ENCODE peak calls at places on chromosome 15, in ten cellular contexts. I is OCI-LY7, F is nephron progenitor cell, V is left lung, M is spleen, A is neural progenitor cell, K is HCT116, U is bronchial epithelial cell, E is thoracic aorta, W is astrocyte of the spinal cord. C is an unnamed sample.

GRCh38 chr15:99238849-99239248 is 10.5 kb downstream of the TTC23 start:
- DNase-seq in V (no peak), W (no peak), F (no peak), E (no peak), I (no peak), M (no peak), U (no peak), A (no peak), K (no peak), C (no peak)

GRCh38 chr15:77966540-77967290 is 110.8 kb downstream of the TBC1D2B start:
- DNase-seq in F (peak), M (no peak), U (peak), I (peak), K (peak), V (no peak), E (no peak), A (peak), W (peak), C (peak)

GRCh38 chr15:35719964-35720507 is 174.1 kb upstream of the DPH6 start:
- DNase-seq in A (no peak), M (no peak), F (no peak), W (no peak), I (no peak), U (peak), V (no peak), E (no peak), K (no peak), C (no peak)

GRCh38 chr15:32029862-32030781 is at the start of gene CHRNA7:
- DNase-seq in E (no peak), F (peak), M (peak), A (peak), V (peak), I (peak), U (peak), K (peak), W (peak), C (peak)

GRCh38 chr15:58404722-58405121 is 27.1 kb upstream of the LIPC start:
- DNase-seq in W (no peak), K (no peak), A (no peak), E (no peak), I (no peak), F (no peak), M (no peak), V (no peak), U (no peak), C (no peak)

GRCh38 chr15:28886431-28887343 is 913 bp downstream of the APBA2 start:
- DNase-seq in K (no peak), A (peak), I (no peak), E (no peak), V (no peak), M (no peak), U (no peak), F (no peak), W (no peak), C (no peak)

GRCh38 chr15:57335326-57336118 is 40.8 kb upstream of the CGNL1 start:
- DNase-seq in I (no peak), W (no peak), F (no peak), M (no peak), U (no peak), E (no peak), K (no peak), A (no peak), V (no peak), C (no peak)

GRCh38 chr15:69660658-69661405 is 208.2 kb downstream of the RPLP1 start:
- DNase-seq in I (no peak), F (no peak), A (no peak), U (no peak), K (no peak), W (no peak), V (no peak), E (no peak), M (no peak), C (no peak)

GRCh38 chr15:79682285-79682684 is 214.5 kb downstream of the MTHFS start:
- DNase-seq in F (no peak), K (no peak), W (peak), M (no peak), U (peak), E (no peak), V (no peak), A (no peak), I (no peak), C (no peak)

GRCh38 chr15:101320501-101321052 is 25.5 kb upstream of the SNRPA1 start:
- DNase-seq in W (no peak), A (peak), F (peak), U (peak), M (peak), E (no peak), I (no peak), K (no peak), V (peak), C (no peak)

GRCh38 chr15:69652906-69653305 is 200.3 kb downstream of the RPLP1 start:
- DNase-seq in K (no peak), E (no peak), U (no peak), A (no peak), I (no peak), W (no peak), F (no peak), V (no peak), M (no peak), C (no peak)

GRCh38 chr15:65400760-65401606 is 21.8 kb downstream of the IGDCC4 start:
- DNase-seq in E (no peak), M (peak), W (peak), K (peak), F (peak), V (no peak), U (peak), I (peak), A (peak), C (peak)

GRCh38 chr15:96418146-96418545 is 87.6 kb downstream of the NR2F2 start:
- DNase-seq in V (no peak), A (no peak), U (no peak), W (no peak), F (no peak), M (no peak), E (no peak), K (no peak), I (no peak), C (no peak)

GRCh38 chr15:57785959-57786358 is 79.4 kb downstream of the POLR2M start:
- DNase-seq in K (no peak), W (no peak), M (no peak), V (no peak), U (no peak), E (no peak), A (no peak), F (no peak), I (no peak), C (no peak)

GRCh38 chr15:101189341-101189679 is 62.5 kb downstream of the CHSY1 start:
- DNase-seq in V (no peak), M (no peak), E (no peak), W (no peak), U (no peak), K (no peak), I (no peak), A (no peak), F (no peak), C (no peak)

GRCh38 chr15:78040653-78041244 is 36.8 kb downstream of the TBC1D2B start:
- DNase-seq in A (no peak), K (no peak), V (no peak), E (no peak), I (no peak), F (no peak), M (no peak), W (no peak), U (no peak), C (no peak)

GRCh38 chr15:37014566-37014965 is 85.8 kb downstream of the MEIS2 start:
- DNase-seq in V (no peak), A (peak), K (no peak), U (peak), E (no peak), F (no peak), W (no peak), I (no peak), M (no peak), C (no peak)

GRCh38 chr15:58549013-58549779 is 117.4 kb downstream of the LIPC start:
- DNase-seq in E (no peak), A (no peak), U (no peak), F (no peak), K (no peak), I (no peak), M (no peak), V (no peak), W (no peak), C (no peak)

GRCh38 chr15:74040115-74040850 is 42.1 kb downstream of the GOLGA6A start:
- DNase-seq in W (peak), E (no peak), A (peak), I (no peak), K (no peak), F (no peak), U (peak), M (no peak), V (no peak), C (no peak)

GRCh38 chr15:83698294-83698693 is 44.4 kb downstream of the ADAMTSL3 start:
- DNase-seq in I (no peak), U (peak), A (no peak), F (no peak), M (no peak), W (peak), K (no peak), V (no peak), E (no peak), C (no peak)

GRCh38 chr15:37981781-37982180 is 47.3 kb downstream of the TMCO5A start:
- DNase-seq in M (no peak), F (no peak), W (peak), I (peak), U (peak), K (peak), E (no peak), A (peak), V (no peak), C (no peak)

GRCh38 chr15:29670945-29671307 is 151.3 kb downstream of the TJP1 start:
- DNase-seq in I (no peak), F (no peak), E (no peak), W (peak), K (no peak), U (peak), A (no peak), V (no peak), M (no peak), C (no peak)

GRCh38 chr15:41512512-41513281 is 930 bp downstream of the LTK start:
- DNase-seq in K (no peak), V (peak), F (peak), U (no peak), M (peak), E (no peak), W (no peak), I (no peak), A (peak), C (peak)

GRCh38 chr15:62469874-62470688 is 305.0 kb upstream of the C2CD4B start:
- DNase-seq in I (no peak), E (peak), A (no peak), V (no peak), M (no peak), U (peak), K (peak), W (peak), F (no peak), C (no peak)

GRCh38 chr15:40342421-40343313 is 1.9 kb upstream of the CCDC9B start:
- DNase-seq in M (no peak), U (peak), E (no peak), K (no peak), F (no peak), V (no peak), A (no peak), W (no peak), I (no peak), C (no peak)

GRCh38 chr15:38085931-38086562 is 151.6 kb downstream of the TMCO5A start:
- DNase-seq in K (no peak), I (no peak), A (no peak), W (peak), M (no peak), F (no peak), V (no peak), U (no peak), E (no peak), C (no peak)

DNA sequence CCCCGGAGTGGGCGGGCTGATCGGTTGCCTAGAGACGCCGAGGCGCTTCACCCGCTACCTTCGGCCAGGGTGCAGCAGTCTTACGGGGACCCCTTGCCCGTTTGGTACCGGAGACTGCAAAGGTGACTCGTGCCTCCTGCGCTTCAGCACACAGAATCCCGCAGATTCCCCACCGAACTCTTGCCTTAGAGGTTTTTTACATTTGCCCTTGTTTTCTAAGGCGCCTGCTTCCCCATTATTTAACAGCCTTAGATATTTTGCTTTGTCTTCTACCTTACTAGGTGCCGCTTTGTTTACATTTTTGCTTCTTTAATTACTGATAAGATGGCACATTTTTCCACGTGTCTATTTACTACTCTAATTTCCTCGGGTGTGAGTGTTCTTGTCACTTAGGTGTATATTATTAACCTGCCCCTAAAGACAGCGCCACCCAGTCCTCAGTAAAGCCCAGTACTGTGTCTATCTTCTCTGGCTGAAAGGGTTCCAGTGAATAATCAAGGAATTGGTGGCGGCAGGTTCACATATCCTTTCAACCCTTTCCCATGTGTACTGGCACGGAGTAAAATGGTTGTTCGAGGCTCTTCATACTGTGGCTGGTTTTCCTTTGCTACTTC is 563 bp upstream of the CEP152 start:
- DNase-seq in E (no peak), K (no peak), I (peak), V (no peak), W (no peak), A (peak), F (no peak), U (no peak), M (no peak), C (no peak)
- TF ChIP-seq CTCF in E (no peak), K (no peak), I (peak), V (no peak), W (peak), A (peak), F (no peak), U (no peak), M (no peak), C (no peak)

GRCh38 chr15:64096486-64097431 is 977 bp downstream of the SNX1 start:
- DNase-seq in V (no peak), K (no peak), F (no peak), I (peak), M (no peak), U (peak), E (no peak), A (peak), W (peak), C (no peak)
- TF ChIP-seq CTCF in V (no peak), K (no peak), F (no peak), I (peak), M (no peak), U (peak), E (no peak), A (peak), W (no peak), C (peak)

GRCh38 chr15:66403323-66403722 is 16.6 kb downstream of the MAP2K1 start:
- DNase-seq in E (no peak), U (no peak), F (no peak), M (no peak), W (no peak), K (no peak), A (no peak), I (no peak), V (no peak), C (no peak)

GRCh38 chr15:66399276-66399675 is 12.6 kb downstream of the MAP2K1 start:
- DNase-seq in M (no peak), F (no peak), W (no peak), A (no peak), I (no peak), V (no peak), K (no peak), U (no peak), E (no peak), C (no peak)

GRCh38 chr15:66400351-66400774 is 13.7 kb downstream of the MAP2K1 start:
- DNase-seq in U (peak), M (no peak), I (no peak), V (no peak), E (no peak), A (no peak), F (no peak), K (no peak), W (peak), C (no peak)

GRCh38 chr15:66402885-66403284 is 16.2 kb downstream of the MAP2K1 start:
- DNase-seq in I (no peak), F (no peak), K (no peak), E (no peak), M (no peak), U (no peak), A (no peak), W (no peak), V (no peak), C (no peak)

GRCh38 chr15:66401130-66402021 is 14.7 kb downstream of the MAP2K1 start:
- DNase-seq in U (peak), W (no peak), K (no peak), A (peak), I (peak), M (no peak), F (no peak), V (no peak), E (no peak), C (no peak)
- TF ChIP-seq CTCF in U (no peak), W (no peak), K (no peak), A (peak), I (peak), M (no peak), F (no peak), V (no peak), E (no peak), C (no peak)

DNA sequence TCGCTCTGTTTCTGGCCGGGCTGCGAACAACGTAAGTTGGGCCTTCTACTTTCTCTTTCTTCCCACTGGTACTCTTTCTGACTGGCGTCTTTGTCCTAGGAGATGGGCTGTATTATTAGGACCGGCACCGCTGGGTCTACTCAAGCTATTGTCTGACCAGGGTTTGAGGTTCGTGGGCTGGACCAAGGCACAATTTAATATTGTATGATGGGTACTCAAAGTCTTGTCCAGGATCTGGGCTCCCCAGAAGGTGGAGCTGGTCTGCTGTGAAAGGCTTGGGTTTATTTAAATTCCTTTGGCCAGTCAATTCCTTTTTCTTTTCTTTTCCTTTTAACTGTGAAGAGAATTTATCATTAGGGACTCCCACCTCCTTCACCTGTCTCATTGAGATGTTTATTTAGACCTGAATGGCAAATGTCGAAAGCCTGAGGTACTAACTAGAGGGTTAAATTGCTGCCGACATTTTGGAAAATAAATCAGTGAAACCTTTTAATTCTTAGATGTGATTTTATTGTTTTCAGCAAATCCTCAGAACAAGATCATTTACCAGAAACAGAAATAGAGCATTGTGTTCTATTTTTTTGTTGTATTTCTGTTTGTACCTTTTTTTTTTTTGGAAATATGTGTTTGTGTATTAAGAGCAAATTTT is 410 bp downstream of the LRRC49 start:
- DNase-seq in E (no peak), F (no peak), M (peak), V (no peak), U (peak), K (no peak), W (peak), A (peak), I (no peak), C (no peak)
- TF ChIP-seq CTCF in E (no peak), F (no peak), M (no peak), V (no peak), U (peak), K (peak), W (peak), A (peak), I (peak), C (peak)

DNA sequence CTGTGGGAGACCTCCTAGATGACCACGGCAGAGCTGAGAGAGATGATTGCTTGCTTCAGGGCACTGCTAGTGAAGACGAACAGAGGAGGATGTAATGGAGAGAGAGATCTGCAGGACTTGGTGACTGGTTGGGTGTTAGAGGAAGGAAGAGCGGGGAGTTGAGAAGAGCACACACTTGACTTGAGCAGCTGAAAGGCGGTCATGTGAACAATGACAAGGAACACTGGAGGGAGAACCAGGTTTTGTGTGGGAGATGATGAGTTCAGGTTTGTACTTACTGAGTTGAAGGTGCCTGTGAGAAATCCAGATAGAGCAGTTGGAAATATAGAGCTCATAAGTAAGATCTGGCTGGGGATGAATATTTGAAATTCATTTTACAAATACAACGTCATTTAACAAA is 40.3 kb downstream of the CDAN1 start:
- DNase-seq in W (no peak), I (no peak), M (no peak), V (no peak), A (no peak), F (no peak), U (no peak), K (no peak), E (no peak), C (no peak)
- TF ChIP-seq CTCF in W (no peak), I (no peak), M (no peak), V (no peak), A (no peak), F (no peak), U (no peak), K (no peak), E (no peak), C (no peak)

DNA sequence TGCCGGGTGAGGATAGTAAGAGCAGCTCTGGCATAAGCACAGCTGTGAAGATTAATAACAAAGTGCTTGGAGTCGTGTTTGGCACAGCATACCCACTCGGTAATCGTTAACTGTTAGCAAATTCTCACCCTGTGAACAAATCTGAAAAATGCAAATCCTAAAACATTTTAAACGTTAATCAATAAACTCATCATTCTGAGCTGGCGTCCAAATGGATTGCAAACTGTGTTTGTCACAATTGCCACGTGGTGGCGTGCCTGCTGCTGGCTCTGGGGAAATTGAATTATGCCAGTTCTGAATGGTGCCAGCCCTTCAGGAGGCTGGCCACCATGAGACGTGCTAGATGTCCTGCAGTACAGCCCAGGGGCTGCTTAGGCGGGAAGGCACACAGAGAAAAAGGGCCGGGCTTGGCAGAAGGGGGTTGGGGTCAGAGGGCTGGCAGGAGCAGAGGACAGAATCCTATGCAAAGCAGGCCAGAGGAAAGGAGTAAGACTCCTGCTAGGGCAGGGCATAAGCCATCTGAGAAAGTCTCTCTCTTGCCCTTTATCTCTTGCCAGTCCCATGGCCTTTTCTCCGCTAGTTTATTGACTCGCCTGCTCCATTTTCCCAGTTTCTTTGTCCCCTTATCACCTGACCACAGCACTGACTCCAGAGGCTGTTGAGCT is 22.1 kb upstream of the POLG start:
- DNase-seq in M (peak), V (no peak), A (peak), K (no peak), E (no peak), F (no peak), I (peak), U (peak), W (no peak), C (no peak)
- TF ChIP-seq CTCF in M (no peak), V (no peak), A (peak), K (peak), E (no peak), F (peak), I (peak), U (peak), W (peak), C (peak)